ENCODE peak calls at places on chromosome 22, in nine cellular contexts. U is MCF 10A, L is left ventricle myocardium inferior, M is gastrocnemius medialis, O is fibroblast of pulmonary artery, V is BJ, Z is astrocyte of the cerebellum, Q is SK-N-SH, I is heart left ventricle. W is an unnamed sample.

GRCh38 chr22:43956805-43957463 is 1.7 kb downstream of the SAMM50 start:
- DNase-seq in U (peak; percentile 59), L (no peak), M (peak; percentile 54), O (peak; percentile 65), V (no peak), Z (no peak), Q (no peak), I (no peak), W (no peak)

GRCh38 chr22:19686946-19687345 is 27.4 kb upstream of the SEPTIN5 start:
- DNase-seq in U (no peak), L (no peak), M (no peak), O (no peak), V (no peak), Z (no peak), Q (no peak), I (no peak), W (no peak)

GRCh38 chr22:28112548-28113043 is 193.5 kb upstream of the PITPNB start:
- DNase-seq in U (peak; percentile 56), L (peak; percentile 48), M (peak; percentile 49), O (peak; percentile 69), V (no peak), Z (no peak), Q (peak; percentile 47), I (peak; percentile 78), W (peak; percentile 53)

GRCh38 chr22:21051836-21052400 is 6.2 kb downstream of the LRRC74B start:
- DNase-seq in U (no peak), L (no peak), M (no peak), O (no peak), V (no peak), Z (no peak), Q (no peak), I (no peak), W (no peak)

GRCh38 chr22:44805663-44806062 is 53.3 kb downstream of the ARHGAP8 start:
- DNase-seq in U (no peak), L (no peak), M (no peak), O (no peak), V (no peak), Z (no peak), Q (no peak), I (no peak), W (no peak)

GRCh38 chr22:32448980-32449379 is 15.3 kb downstream of the BPIFC start:
- DNase-seq in U (peak; percentile 42), L (no peak), M (no peak), O (no peak), V (no peak), Z (no peak), Q (no peak), I (no peak), W (no peak)

GRCh38 chr22:36160499-36160942 is at the start of gene APOL3:
- DNase-seq in U (peak; percentile 27), L (peak; percentile 86), M (peak; percentile 54), O (peak; percentile 73), V (no peak), Z (peak; percentile 41), Q (no peak), I (peak; percentile 88), W (peak; percentile 45)

GRCh38 chr22:23237841-23238240 is 57.5 kb downstream of the BCR start:
- DNase-seq in U (no peak), L (no peak), M (no peak), O (no peak), V (no peak), Z (no peak), Q (no peak), I (no peak), W (no peak)

GRCh38 chr22:36763576-36763975 is 12.3 kb downstream of the IFT27 start:
- DNase-seq in U (peak; percentile 87), L (no peak), M (no peak), O (no peak), V (no peak), Z (no peak), Q (no peak), I (no peak), W (no peak)

GRCh38 chr22:46626911-46627805 is 7.0 kb downstream of the GRAMD4 start:
- DNase-seq in U (no peak), L (no peak), M (no peak), O (no peak), V (no peak), Z (no peak), Q (no peak), I (peak; percentile 31), W (no peak)

GRCh38 chr22:46629291-46629690 is 9.1 kb downstream of the GRAMD4 start:
- DNase-seq in U (no peak), L (no peak), M (no peak), O (no peak), V (no peak), Z (no peak), Q (no peak), I (no peak), W (no peak)

GRCh38 chr22:46628756-46629155 is 8.6 kb downstream of the GRAMD4 start:
- DNase-seq in U (no peak), L (no peak), M (no peak), O (no peak), V (no peak), Z (no peak), Q (no peak), I (no peak), W (no peak)

GRCh38 chr22:46626356-46626755 is 6.2 kb downstream of the GRAMD4 start:
- DNase-seq in U (no peak), L (no peak), M (no peak), O (no peak), V (no peak), Z (no peak), Q (no peak), I (peak; percentile 25), W (no peak)

DNA sequence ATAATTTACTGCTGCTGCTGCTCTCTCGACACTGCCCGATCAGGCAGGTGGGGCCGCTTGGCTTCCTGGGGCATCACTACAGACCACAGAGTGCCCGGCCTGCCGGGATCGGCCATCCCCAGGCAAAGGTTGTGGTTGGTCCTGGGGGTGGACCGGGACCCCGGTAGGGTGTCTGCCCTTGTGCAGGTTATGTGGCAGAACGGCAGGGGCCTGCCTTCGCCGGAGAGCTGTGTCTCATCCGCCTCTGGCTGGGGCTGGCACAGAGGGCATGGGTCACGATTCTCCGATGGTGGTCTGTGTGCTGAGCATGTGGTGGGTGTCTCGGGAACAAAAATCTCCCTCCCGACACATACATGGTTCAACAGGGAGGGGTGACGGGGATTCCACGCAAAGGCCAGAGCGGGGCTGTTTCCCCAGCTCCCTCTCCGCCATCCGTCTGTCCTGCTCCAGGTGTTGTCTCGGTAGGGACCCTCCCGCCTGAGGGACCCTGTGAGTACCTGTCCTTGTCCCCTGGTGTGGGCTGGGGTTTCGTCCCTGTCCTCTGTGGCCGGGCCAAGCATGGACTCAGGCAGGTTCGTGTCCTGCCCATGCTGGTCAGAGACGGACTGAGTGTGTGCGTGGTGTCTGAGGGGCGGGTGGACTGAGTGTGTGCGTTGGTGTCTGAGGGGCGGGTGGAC is 7.8 kb downstream of the GRAMD4 start:
- DNase-seq in U (no peak), L (no peak), M (no peak), O (no peak), V (no peak), Z (no peak), Q (no peak), I (peak; percentile 19), W (no peak)
- TF ChIP-seq CTCF in U (no peak), L (no peak), M (no peak), O (no peak), V (no peak), Z (no peak), Q (no peak), I (no peak), W (no peak)

GRCh38 chr22:26536762-26537134 is 24.5 kb upstream of the TFIP11 start:
- DNase-seq in U (no peak), L (no peak), M (peak; percentile 46), O (no peak), V (no peak), Z (no peak), Q (no peak), I (no peak), W (no peak)
- TF ChIP-seq CTCF in U (no peak), L (no peak), M (no peak), O (no peak), V (no peak), Z (no peak), Q (no peak), I (no peak), W (no peak)

DNA sequence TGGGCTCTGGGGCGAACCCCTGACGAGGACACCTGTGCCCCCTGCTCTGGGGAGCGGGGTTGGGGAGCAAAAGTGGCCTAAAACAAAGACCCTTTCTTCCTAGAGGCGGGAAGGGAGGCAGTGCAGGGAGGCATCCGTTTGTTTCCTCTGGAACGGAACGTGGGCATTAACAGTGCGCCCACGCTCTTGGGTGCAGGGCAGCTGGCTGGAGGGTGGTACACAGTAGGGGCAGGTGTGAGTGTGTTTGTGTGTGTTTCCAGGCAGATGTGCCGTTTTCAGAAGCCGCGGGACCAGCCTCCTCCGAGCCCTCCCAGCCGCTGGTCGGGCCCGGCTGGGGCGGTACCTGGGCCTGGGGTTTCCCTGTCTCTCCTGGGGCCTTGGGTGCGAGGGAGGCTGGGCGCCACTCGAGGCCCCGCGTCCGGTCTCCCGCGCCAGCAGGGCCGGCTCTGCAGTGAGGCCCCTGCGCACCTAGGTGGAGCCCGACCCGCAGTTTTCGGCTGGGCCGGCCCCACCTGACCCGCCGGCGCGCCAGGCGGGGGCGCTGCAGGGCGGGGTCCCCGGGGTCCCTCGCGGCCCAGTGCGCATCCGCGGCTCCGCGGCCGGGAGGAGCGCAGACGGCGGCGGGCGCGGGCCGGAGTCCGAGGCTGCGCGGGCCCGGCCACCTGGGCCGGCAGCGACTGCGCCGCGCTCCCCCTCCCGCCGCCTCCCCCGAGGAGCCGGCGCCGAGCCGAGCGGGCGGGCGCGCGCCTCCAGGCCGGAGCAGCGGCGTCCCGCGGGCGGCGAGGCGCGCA is 1252.7 kb downstream of the BRD1 start:
- DNase-seq in U (no peak), L (no peak), M (no peak), O (peak; percentile 3), V (no peak), Z (no peak), Q (peak; percentile 85), I (peak; percentile 27), W (no peak)
- TF ChIP-seq CTCF in U (no peak), L (peak; percentile 46), M (no peak), O (no peak), V (peak; percentile 11), Z (peak; percentile 53), Q (no peak), I (peak; percentile 34), W (no peak)

GRCh38 chr22:17637490-17638181 is 921 bp upstream of the BCL2L13 start:
- DNase-seq in U (no peak), L (no peak), M (no peak), O (no peak), V (no peak), Z (no peak), Q (no peak), I (no peak), W (no peak)

GRCh38 chr22:17634696-17635095 is 3.9 kb upstream of the BCL2L13 start:
- DNase-seq in U (no peak), L (no peak), M (no peak), O (peak; percentile 62), V (no peak), Z (no peak), Q (no peak), I (no peak), W (no peak)

GRCh38 chr22:17633998-17634323 is 4.6 kb upstream of the BCL2L13 start:
- DNase-seq in U (no peak), L (no peak), M (no peak), O (no peak), V (no peak), Z (no peak), Q (no peak), I (no peak), W (no peak)

GRCh38 chr22:17638432-17639237 is at the start of gene BCL2L13:
- DNase-seq in U (peak; percentile 90), L (peak; percentile 92), M (peak; percentile 89), O (peak; percentile 92), V (no peak), Z (peak; percentile 66), Q (peak; percentile 94), I (peak; percentile 96), W (peak; percentile 92)

DNA sequence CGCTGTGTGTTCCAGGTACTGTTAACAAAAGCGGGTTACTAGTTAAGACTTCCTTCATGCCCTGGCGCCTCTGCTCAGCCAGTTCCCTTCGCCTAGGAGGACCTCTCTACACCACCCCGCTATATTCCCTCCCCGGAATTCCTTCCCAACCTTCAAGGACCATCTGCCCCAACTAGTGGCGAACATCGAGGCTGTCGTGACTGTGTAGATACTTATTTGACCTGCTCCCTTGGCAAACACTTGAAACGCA is 450 bp upstream of the BCL2L13 start:
- DNase-seq in U (no peak), L (no peak), M (no peak), O (no peak), V (no peak), Z (no peak), Q (no peak), I (no peak), W (no peak)
- TF ChIP-seq CTCF in U (no peak), L (no peak), M (no peak), O (peak; percentile 17), V (peak; percentile 11), Z (peak; percentile 7), Q (no peak), I (no peak), W (no peak)